ENCODE peak calls at places on chromosomes 4 and X, in four cellular contexts. R is esophagus muscularis mucosa, K is Peyer's patch, J is heart left ventricle. V is an unnamed sample.

GRCh38 chrX:150198776-150199175 is 164.3 kb upstream of the MAMLD1 start:
- DNase-seq in R (no peak), K (no peak), J (no peak), V (no peak)

GRCh38 chrX:112941209-112941788 is 100.7 kb upstream of the AMOT start:
- DNase-seq in R (no peak), K (no peak), J (no peak), V (no peak)

GRCh38 chr4:99402765-99403164 is 32.4 kb downstream of the ADH7 start:
- DNase-seq in R (no peak), K (no peak), J (no peak), V (no peak)

GRCh38 chr4:128871948-128872347 is 62.4 kb downstream of the JADE1 start:
- DNase-seq in R (no peak), K (no peak), J (no peak), V (no peak)

GRCh38 chrX:77742788-77743476 is 43.1 kb downstream of the ATRX start:
- DNase-seq in R (no peak), K (no peak), J (peak; percentile 19), V (no peak)

GRCh38 chr4:108512615-108513505 is 107.5 kb upstream of the RPL34 start:
- DNase-seq in R (no peak), K (peak; percentile 47), J (peak; percentile 28), V (no peak)

GRCh38 chr4:25953740-25954139 is 39.7 kb downstream of the SMIM20 start:
- DNase-seq in R (no peak), K (no peak), J (no peak), V (no peak)

GRCh38 chr4:111641813-111642579 is 503.3 kb upstream of the FAM241A start:
- DNase-seq in R (no peak), K (peak; percentile 72), J (peak; percentile 14), V (no peak)

GRCh38 chr4:65893311-65893710 is 223.0 kb upstream of the EPHA5 start:
- DNase-seq in R (no peak), K (no peak), J (no peak), V (no peak)

GRCh38 chr4:38921151-38921550 is 53.5 kb downstream of the FAM114A1 start:
- DNase-seq in R (no peak), K (no peak), J (no peak), V (no peak)

GRCh38 chrX:24483596-24483995 is 18.5 kb downstream of the PDK3 start:
- DNase-seq in R (no peak), K (no peak), J (no peak), V (no peak)

GRCh38 chrX:8273451-8273894 is 102.4 kb upstream of the VCX2 start:
- DNase-seq in R (no peak), K (no peak), J (no peak), V (no peak)

GRCh38 chr4:137558951-137559350 is 26.7 kb upstream of the PCDH18 start:
- DNase-seq in R (no peak), K (no peak), J (no peak), V (no peak)

GRCh38 chr4:108716340-108716739 is 46.5 kb downstream of the ETNPPL start:
- DNase-seq in R (no peak), K (no peak), J (no peak), V (no peak)

GRCh38 chrX:54496936-54497335 is 902 bp upstream of the FGD1 start:
- DNase-seq in R (no peak), K (no peak), J (no peak), V (no peak)

GRCh38 chrX:115344885-115345653 is 55.6 kb downstream of the LUZP4 start:
- DNase-seq in R (peak; percentile 93), K (peak; percentile 83), J (peak; percentile 85), V (peak; percentile 93)

GRCh38 chrX:95764972-95765451 is 919.6 kb upstream of the DIAPH2 start:
- DNase-seq in R (no peak), K (no peak), J (no peak), V (no peak)

GRCh38 chr4:73615613-73616012 is 4.6 kb downstream of the RASSF6 start:
- DNase-seq in R (no peak), K (no peak), J (no peak), V (no peak)

GRCh38 chr4:147548251-147548650 is 67.4 kb downstream of the EDNRA start:
- DNase-seq in R (no peak), K (no peak), J (no peak), V (no peak)

GRCh38 chr4:125732682-125733081 is 417.9 kb downstream of the FAT4 start:
- DNase-seq in R (no peak), K (no peak), J (no peak), V (no peak)

GRCh38 chr4:23844961-23845360 is 44.9 kb downstream of the PPARGC1A start:
- DNase-seq in R (no peak), K (no peak), J (no peak), V (no peak)

GRCh38 chr4:10662937-10663336 is 21.6 kb downstream of the CLNK start:
- DNase-seq in R (no peak), K (no peak), J (no peak), V (no peak)

GRCh38 chr4:33052241-33052640 is 2332.1 kb downstream of the PCDH7 start:
- DNase-seq in R (no peak), K (no peak), J (no peak), V (no peak)

GRCh38 chr4:69799337-69799736 is 38.9 kb upstream of the SULT1B1 start:
- DNase-seq in R (no peak), K (no peak), J (no peak), V (no peak)

GRCh38 chr4:152114562-152114961 is 353.8 kb upstream of the GATB start:
- DNase-seq in R (no peak), K (no peak), J (no peak), V (no peak)

GRCh38 chrX:151019837-151020236 is 36.7 kb downstream of the HMGB3 start:
- DNase-seq in R (no peak), K (no peak), J (no peak), V (no peak)

DNA sequence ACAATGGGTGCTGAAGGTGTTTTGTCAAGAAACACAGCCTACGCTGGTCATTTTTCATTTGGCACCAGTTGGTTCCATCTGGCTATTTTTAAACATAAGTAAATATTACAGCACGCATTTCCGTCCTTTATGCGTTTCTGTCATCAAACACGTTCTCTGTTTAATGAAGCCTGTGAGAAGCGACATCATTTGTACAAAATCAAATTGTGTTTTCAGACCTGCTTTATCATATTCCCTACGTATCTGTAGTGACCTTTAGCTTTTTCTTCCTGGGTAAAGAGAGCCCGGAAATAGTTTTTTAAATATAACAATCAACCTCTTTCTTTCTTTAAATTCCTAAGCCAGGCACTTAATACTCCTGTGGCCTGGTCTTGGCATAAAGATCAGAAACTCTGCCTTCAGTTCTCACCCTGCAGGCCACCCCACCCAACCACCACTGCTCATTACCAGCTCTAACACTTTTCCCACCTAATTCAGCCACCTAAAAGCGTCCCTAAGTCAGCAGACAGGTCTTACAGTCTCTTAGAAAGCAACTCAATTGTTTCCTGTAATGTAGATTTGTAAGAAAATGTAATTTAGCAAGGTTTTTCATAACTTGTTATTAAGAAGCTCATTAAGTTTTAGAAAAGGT is 30.4 kb downstream of the ACSL1 start:
- DNase-seq in R (no peak), K (no peak), J (no peak), V (no peak)
- H3K4me1 ChIP-seq in R (peaks cover 20% of the 10 kb centered on the region), K (no peaks in the 10 kb centered on the region), J (peaks cover 10% of the 10 kb centered on the region), V (peaks cover 3% of the 10 kb centered on the region)

GRCh38 chr4:53863731-53864130 is 200.7 kb downstream of the CHIC2 start:
- DNase-seq in R (no peak), K (no peak), J (peak; percentile 44), V (no peak)
- H3K4me3 ChIP-seq in R (no peak overlapping the region), K (no peak overlapping the region), J (no peak overlapping the region), V (no peak overlapping the region)

GRCh38 chrX:72001906-72002305 is 91.3 kb downstream of the NHSL2 start:
- DNase-seq in R (no peak), K (no peak), J (no peak), V (no peak)

GRCh38 chrX:72001471-72001870 is 90.8 kb downstream of the NHSL2 start:
- DNase-seq in R (no peak), K (no peak), J (no peak), V (no peak)

GRCh38 chrX:72005046-72005445 is 94.4 kb downstream of the NHSL2 start:
- DNase-seq in R (no peak), K (no peak), J (no peak), V (no peak)

GRCh38 chrX:72003811-72004750 is 93.4 kb downstream of the NHSL2 start:
- DNase-seq in R (no peak), K (no peak), J (peak; percentile 58), V (peak; percentile 84)

DNA sequence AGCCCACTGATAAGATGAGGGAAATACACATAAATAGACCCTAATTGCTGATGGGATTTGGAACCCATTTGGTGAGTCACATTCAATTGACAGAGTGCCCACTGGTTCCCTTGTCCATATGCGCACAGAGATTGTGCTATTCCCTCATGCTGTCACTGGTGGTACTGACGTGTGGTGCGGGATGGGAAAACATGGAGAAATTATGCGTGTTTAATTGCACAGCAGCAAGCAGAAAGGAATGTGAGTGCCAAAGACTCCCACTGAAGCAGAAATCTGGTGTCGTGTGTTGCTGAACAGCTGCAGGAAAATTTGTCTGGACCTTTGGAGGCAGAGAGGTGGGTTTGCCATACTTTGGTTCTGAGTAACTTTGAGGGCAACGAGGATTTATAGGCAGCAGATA is 92.2 kb downstream of the NHSL2 start:
- DNase-seq in R (no peak), K (no peak), J (no peak), V (no peak)
- H3K9me3 ChIP-seq in R (no peaks in the 10 kb centered on the region), K (no peaks in the 10 kb centered on the region), J (no peaks in the 10 kb centered on the region), V (no peaks in the 10 kb centered on the region)

GRCh38 chr4:96776922-96777510 is 937.1 kb downstream of the PDHA2 start:
- DNase-seq in R (no peak), K (no peak), J (no peak), V (no peak)
- H3K4me1 ChIP-seq in R (no peaks in the 10 kb centered on the region), K (no peaks in the 10 kb centered on the region), J (no peaks in the 10 kb centered on the region), V (no peaks in the 10 kb centered on the region)

DNA sequence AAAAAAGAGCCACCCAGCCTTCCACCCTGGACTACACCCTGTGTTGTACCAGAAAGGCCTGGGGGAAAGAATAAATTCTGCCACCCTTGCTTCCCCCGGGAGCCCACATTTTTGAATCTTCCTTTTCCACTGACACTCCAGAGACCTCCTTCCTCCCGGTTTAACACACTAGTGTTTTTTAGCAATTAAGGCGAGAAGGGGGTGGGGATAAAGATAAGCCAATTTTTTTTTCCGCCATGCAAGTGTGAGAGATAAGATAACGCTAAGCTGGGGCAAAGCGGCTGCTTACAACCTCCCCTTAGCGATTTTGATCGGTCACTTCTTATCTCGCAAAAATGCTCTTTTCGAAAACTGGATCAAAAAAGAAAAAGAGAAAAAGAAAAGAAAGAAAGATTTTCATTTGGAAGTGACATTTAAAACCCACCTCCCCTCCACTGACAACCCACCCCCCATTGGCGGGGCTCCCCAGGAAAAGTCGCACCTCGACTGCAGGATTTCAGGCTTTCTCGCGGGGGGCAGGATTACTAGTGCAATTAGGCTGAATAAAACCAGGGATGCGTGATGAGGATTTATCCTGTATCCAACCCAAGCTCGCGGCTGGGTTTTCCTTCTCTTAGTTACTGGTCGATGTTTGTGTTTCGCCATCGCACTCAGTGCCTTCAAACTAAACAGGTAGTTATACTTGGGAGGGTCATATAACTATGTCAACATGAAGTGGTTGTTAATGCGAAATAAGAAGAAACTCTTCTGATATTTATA is 6.0 kb upstream of the BCOR start:
- DNase-seq in R (no peak), K (no peak), J (no peak), V (no peak)
- H3K4me3 ChIP-seq in R (no peak overlapping the region), K (no peak overlapping the region), J (no peak overlapping the region), V (no peak overlapping the region)

GRCh38 chr4:552059-552458 is 24.0 kb downstream of the TMEM271 start:
- DNase-seq in R (no peak), K (no peak), J (no peak), V (no peak)
- H3K9me3 ChIP-seq in R (no peaks in the 10 kb centered on the region), K (no peaks in the 10 kb centered on the region), J (no peaks in the 10 kb centered on the region), V (no peaks in the 10 kb centered on the region)

GRCh38 chrX:21440911-21441310 is 66.7 kb downstream of the CNKSR2 start:
- DNase-seq in R (no peak), K (no peak), J (no peak), V (no peak)

GRCh38 chrX:21438792-21439191 is 64.6 kb downstream of the CNKSR2 start:
- DNase-seq in R (no peak), K (no peak), J (no peak), V (no peak)
- H3K4me1 ChIP-seq in R (no peaks in the 10 kb centered on the region), K (no peaks in the 10 kb centered on the region), J (no peaks in the 10 kb centered on the region), V (no peaks in the 10 kb centered on the region)

V was measured in aorta.